ENCODE peak calls at places on chromosomes 13 and 19, in eight cellular contexts. One of them, this sample, is unnamed.

GRCh38 chr13:48094404-48094780 is 512 bp downstream of the MED4 start:
- DNase-seq in colonic mucosa: no peak
- DNase-seq in IMR-90: no peak
- DNase-seq in heart left ventricle: no peak
- DNase-seq in K562: peak; percentile 19
- DNase-seq in psoas muscle: no peak
- DNase-seq in ovary: no peak
- DNase-seq in mammary epithelial cell: peak; percentile 14
- DNase-seq in this sample: no peak

GRCh38 chr19:33518541-33518940 is 3.0 kb downstream of the PEPD start:
- DNase-seq in K562: no peak
- DNase-seq in mammary epithelial cell: no peak
- DNase-seq in ovary: no peak
- DNase-seq in heart left ventricle: no peak
- DNase-seq in psoas muscle: no peak
- DNase-seq in IMR-90: no peak
- DNase-seq in colonic mucosa: no peak
- DNase-seq in this sample: no peak

GRCh38 chr13:25200783-25201182 is 28.7 kb upstream of the AMER2 start:
- DNase-seq in psoas muscle: no peak
- DNase-seq in mammary epithelial cell: no peak
- DNase-seq in K562: no peak
- DNase-seq in ovary: no peak
- DNase-seq in IMR-90: peak; percentile 8
- DNase-seq in colonic mucosa: no peak
- DNase-seq in heart left ventricle: no peak
- DNase-seq in this sample: no peak

GRCh38 chr13:50037788-50038187 is 22.5 kb downstream of the KCNRG start:
- DNase-seq in IMR-90: no peak
- DNase-seq in ovary: no peak
- DNase-seq in colonic mucosa: no peak
- DNase-seq in mammary epithelial cell: no peak
- DNase-seq in heart left ventricle: no peak
- DNase-seq in K562: no peak
- DNase-seq in psoas muscle: no peak
- DNase-seq in this sample: no peak

GRCh38 chr19:45767881-45768643 is 990 bp downstream of the SIX5 start:
- DNase-seq in mammary epithelial cell: peak; percentile 70
- DNase-seq in ovary: peak; percentile 80
- DNase-seq in heart left ventricle: peak; percentile 70
- DNase-seq in IMR-90: peak; percentile 65
- DNase-seq in psoas muscle: peak; percentile 79
- DNase-seq in colonic mucosa: peak; percentile 67
- DNase-seq in K562: peak; percentile 80
- DNase-seq in this sample: peak; percentile 66

GRCh38 chr19:17079710-17080440 is 4.3 kb downstream of the MYO9B start:
- DNase-seq in mammary epithelial cell: peak; percentile 99
- DNase-seq in IMR-90: peak; percentile 99
- DNase-seq in colonic mucosa: peak; percentile 43
- DNase-seq in heart left ventricle: peak; percentile 64
- DNase-seq in K562: no peak
- DNase-seq in psoas muscle: peak; percentile 82
- DNase-seq in ovary: no peak
- DNase-seq in this sample: peak; percentile 96

GRCh38 chr19:36838784-36839324 is 667 bp upstream of the ZNF790 start:
- DNase-seq in K562: no peak
- DNase-seq in psoas muscle: no peak
- DNase-seq in IMR-90: peak; percentile 8
- DNase-seq in ovary: no peak
- DNase-seq in heart left ventricle: no peak
- DNase-seq in mammary epithelial cell: no peak
- DNase-seq in colonic mucosa: no peak
- DNase-seq in this sample: no peak

GRCh38 chr19:54572696-54573311 is 786 bp upstream of the LILRA2 start:
- DNase-seq in K562: peak; percentile 62
- DNase-seq in psoas muscle: no peak
- DNase-seq in heart left ventricle: peak; percentile 42
- DNase-seq in colonic mucosa: no peak
- DNase-seq in mammary epithelial cell: no peak
- DNase-seq in ovary: no peak
- DNase-seq in IMR-90: no peak
- DNase-seq in this sample: no peak

GRCh38 chr13:42215578-42216421 is 56.2 kb upstream of the AKAP11 start:
- DNase-seq in ovary: no peak
- DNase-seq in IMR-90: peak; percentile 60
- DNase-seq in K562: peak; percentile 45
- DNase-seq in mammary epithelial cell: peak; percentile 16
- DNase-seq in colonic mucosa: peak; percentile 21
- DNase-seq in psoas muscle: no peak
- DNase-seq in heart left ventricle: no peak
- DNase-seq in this sample: peak; percentile 6

GRCh38 chr13:31477961-31478360 is 261.4 kb upstream of the RXFP2 start:
- DNase-seq in K562: no peak
- DNase-seq in IMR-90: peak; percentile 30
- DNase-seq in colonic mucosa: no peak
- DNase-seq in mammary epithelial cell: no peak
- DNase-seq in psoas muscle: no peak
- DNase-seq in heart left ventricle: no peak
- DNase-seq in ovary: no peak
- DNase-seq in this sample: no peak

GRCh38 chr19:55637534-55637933 is 3.3 kb upstream of the ZNF580 start:
- DNase-seq in mammary epithelial cell: no peak
- DNase-seq in heart left ventricle: no peak
- DNase-seq in psoas muscle: no peak
- DNase-seq in ovary: peak; percentile 35
- DNase-seq in colonic mucosa: no peak
- DNase-seq in IMR-90: no peak
- DNase-seq in K562: no peak
- DNase-seq in this sample: no peak

GRCh38 chr19:55005684-55006488 is 32.2 kb downstream of the GP6 start:
- DNase-seq in psoas muscle: no peak
- DNase-seq in K562: peak; percentile 94
- DNase-seq in ovary: no peak
- DNase-seq in IMR-90: no peak
- DNase-seq in heart left ventricle: no peak
- DNase-seq in colonic mucosa: peak; percentile 32
- DNase-seq in mammary epithelial cell: peak; percentile 87
- DNase-seq in this sample: peak; percentile 37

GRCh38 chr13:51097353-51098043 is 13.6 kb downstream of the C13orf42 start:
- DNase-seq in psoas muscle: no peak
- DNase-seq in ovary: no peak
- DNase-seq in heart left ventricle: no peak
- DNase-seq in colonic mucosa: no peak
- DNase-seq in IMR-90: no peak
- DNase-seq in K562: no peak
- DNase-seq in mammary epithelial cell: no peak
- DNase-seq in this sample: no peak
- H3K27ac ChIP-seq in psoas muscle: no peak overlapping the region
- H3K27ac ChIP-seq in ovary: no peak overlapping the region
- H3K27ac ChIP-seq in heart left ventricle: no peak overlapping the region
- H3K27ac ChIP-seq in colonic mucosa: no peak overlapping the region
- H3K27ac ChIP-seq in IMR-90: no peak overlapping the region
- H3K27ac ChIP-seq in K562: no peak overlapping the region
- H3K27ac ChIP-seq in mammary epithelial cell: no peak overlapping the region
- H3K27ac ChIP-seq in this sample: no peak overlapping the region

GRCh38 chr13:112444001-112444311 is 67.8 kb downstream of the SPACA7 start:
- DNase-seq in mammary epithelial cell: peak; percentile 27
- DNase-seq in IMR-90: peak; percentile 42
- DNase-seq in ovary: no peak
- DNase-seq in psoas muscle: peak; percentile 43
- DNase-seq in colonic mucosa: peak; percentile 68
- DNase-seq in heart left ventricle: peak; percentile 52
- DNase-seq in K562: peak; percentile 65
- DNase-seq in this sample: peak; percentile 11
- TF ChIP-seq CTCF in mammary epithelial cell: peak; percentile 89
- TF ChIP-seq CTCF in IMR-90: peak; percentile 81
- TF ChIP-seq CTCF in ovary: no peak
- TF ChIP-seq CTCF in psoas muscle: peak; percentile 70
- TF ChIP-seq CTCF in colonic mucosa: peak; percentile 83
- TF ChIP-seq CTCF in heart left ventricle: peak; percentile 68
- TF ChIP-seq CTCF in K562: peak; percentile 85
- TF ChIP-seq CTCF in this sample: peak; percentile 81

GRCh38 chr19:51043497-51043896 is 8.7 kb upstream of the KLK12 start:
- DNase-seq in K562: no peak
- DNase-seq in heart left ventricle: no peak
- DNase-seq in colonic mucosa: no peak
- DNase-seq in psoas muscle: no peak
- DNase-seq in mammary epithelial cell: no peak
- DNase-seq in ovary: no peak
- DNase-seq in IMR-90: no peak
- DNase-seq in this sample: no peak

GRCh38 chr19:51036519-51036918 is 1.7 kb upstream of the KLK12 start:
- DNase-seq in colonic mucosa: no peak
- DNase-seq in K562: peak; percentile 57
- DNase-seq in IMR-90: no peak
- DNase-seq in ovary: no peak
- DNase-seq in mammary epithelial cell: no peak
- DNase-seq in heart left ventricle: no peak
- DNase-seq in psoas muscle: no peak
- DNase-seq in this sample: no peak

GRCh38 chr19:51034704-51035103 is at the start of gene KLK12:
- DNase-seq in IMR-90: no peak
- DNase-seq in K562: no peak
- DNase-seq in colonic mucosa: no peak
- DNase-seq in psoas muscle: no peak
- DNase-seq in mammary epithelial cell: no peak
- DNase-seq in ovary: no peak
- DNase-seq in heart left ventricle: no peak
- DNase-seq in this sample: no peak

GRCh38 chr19:51044327-51044726 is 9.5 kb upstream of the KLK12 start:
- DNase-seq in colonic mucosa: no peak
- DNase-seq in mammary epithelial cell: no peak
- DNase-seq in ovary: no peak
- DNase-seq in heart left ventricle: no peak
- DNase-seq in IMR-90: no peak
- DNase-seq in K562: no peak
- DNase-seq in psoas muscle: no peak
- DNase-seq in this sample: no peak

GRCh38 chr19:51040151-51040550 is 5.3 kb upstream of the KLK12 start:
- DNase-seq in heart left ventricle: no peak
- DNase-seq in ovary: no peak
- DNase-seq in K562: no peak
- DNase-seq in psoas muscle: no peak
- DNase-seq in IMR-90: no peak
- DNase-seq in colonic mucosa: no peak
- DNase-seq in mammary epithelial cell: no peak
- DNase-seq in this sample: no peak
- H3K27ac ChIP-seq in heart left ventricle: no peak overlapping the region
- H3K27ac ChIP-seq in ovary: no peak overlapping the region
- H3K27ac ChIP-seq in K562: no peak overlapping the region
- H3K27ac ChIP-seq in psoas muscle: no peak overlapping the region
- H3K27ac ChIP-seq in IMR-90: no peak overlapping the region
- H3K27ac ChIP-seq in colonic mucosa: no peak overlapping the region
- H3K27ac ChIP-seq in mammary epithelial cell: no peak overlapping the region
- H3K27ac ChIP-seq in this sample: no peak overlapping the region

GRCh38 chr19:1457031-1457739 is 7.3 kb downstream of the APC2 start:
- DNase-seq in heart left ventricle: no peak
- DNase-seq in K562: no peak
- DNase-seq in colonic mucosa: no peak
- DNase-seq in ovary: no peak
- DNase-seq in IMR-90: no peak
- DNase-seq in mammary epithelial cell: no peak
- DNase-seq in psoas muscle: no peak
- DNase-seq in this sample: no peak
- TF ChIP-seq CTCF in heart left ventricle: no peak
- TF ChIP-seq CTCF in K562: no peak
- TF ChIP-seq CTCF in colonic mucosa: no peak
- TF ChIP-seq CTCF in ovary: no peak
- TF ChIP-seq CTCF in IMR-90: no peak
- TF ChIP-seq CTCF in mammary epithelial cell: no peak
- TF ChIP-seq CTCF in psoas muscle: no peak
- TF ChIP-seq CTCF in this sample: no peak

DNA sequence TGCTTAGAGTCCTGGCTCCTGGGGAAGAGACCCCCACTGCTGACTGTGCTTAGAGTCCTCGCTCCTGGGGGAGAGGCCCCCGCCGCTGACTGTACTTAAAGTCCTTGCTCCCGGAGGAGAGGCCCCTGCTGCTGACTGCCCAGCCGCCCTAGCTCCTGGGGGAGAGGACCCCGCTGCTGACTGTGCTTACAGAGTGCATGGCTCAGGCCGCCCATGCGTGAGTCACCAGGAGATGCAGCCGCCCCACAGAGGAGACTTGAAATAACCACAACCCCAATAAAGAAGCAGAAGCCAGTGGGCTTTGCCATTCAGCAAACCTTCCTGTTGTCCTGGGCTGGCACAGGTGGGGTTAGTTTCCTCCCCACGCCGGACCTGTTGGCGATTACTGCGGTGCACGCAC is 79.2 kb upstream of the C13orf46 start:
- DNase-seq in mammary epithelial cell: no peak
- DNase-seq in ovary: no peak
- DNase-seq in colonic mucosa: no peak
- DNase-seq in K562: no peak
- DNase-seq in heart left ventricle: no peak
- DNase-seq in psoas muscle: no peak
- DNase-seq in IMR-90: peak; percentile 79
- DNase-seq in this sample: no peak
- H3K27ac ChIP-seq in mammary epithelial cell: no peak overlapping the region
- H3K27ac ChIP-seq in ovary: no peak overlapping the region
- H3K27ac ChIP-seq in colonic mucosa: no peak overlapping the region
- H3K27ac ChIP-seq in K562: no peak overlapping the region
- H3K27ac ChIP-seq in heart left ventricle: no peak overlapping the region
- H3K27ac ChIP-seq in psoas muscle: no peak overlapping the region
- H3K27ac ChIP-seq in IMR-90: peak overlapping the region; percentile 29
- H3K27ac ChIP-seq in this sample: no peak overlapping the region

DNA sequence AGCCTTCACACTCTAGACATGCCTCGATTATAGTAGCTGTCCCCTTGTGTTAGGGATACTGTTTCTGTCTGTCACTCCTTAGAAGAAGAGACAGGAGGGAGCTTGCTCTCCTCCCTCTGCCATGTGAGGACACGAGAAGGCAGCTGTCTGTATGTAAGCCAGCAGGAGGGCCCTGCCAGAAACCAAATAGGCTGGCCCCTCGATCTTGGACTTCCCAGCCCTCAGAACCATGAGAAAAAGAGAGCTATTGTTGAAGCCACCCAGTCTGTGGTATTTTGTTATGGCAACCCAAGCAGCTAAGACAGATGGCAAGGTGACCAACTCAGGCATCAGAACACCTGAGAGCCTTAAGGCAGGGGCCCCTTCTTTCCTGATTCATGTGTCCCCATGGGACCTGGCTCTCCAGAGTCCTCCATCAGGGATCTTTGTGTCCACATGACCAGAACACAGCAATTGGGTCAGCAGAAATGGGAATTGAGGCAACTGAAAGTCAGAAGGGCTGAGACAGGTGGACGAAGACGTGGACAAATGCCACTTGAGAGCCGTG is 65.6 kb upstream of the NPAS1 start:
- DNase-seq in colonic mucosa: no peak
- DNase-seq in IMR-90: no peak
- DNase-seq in ovary: no peak
- DNase-seq in K562: no peak
- DNase-seq in heart left ventricle: no peak
- DNase-seq in psoas muscle: no peak
- DNase-seq in mammary epithelial cell: no peak
- DNase-seq in this sample: no peak
- TF ChIP-seq CTCF in colonic mucosa: no peak
- TF ChIP-seq CTCF in IMR-90: no peak
- TF ChIP-seq CTCF in ovary: no peak
- TF ChIP-seq CTCF in K562: no peak
- TF ChIP-seq CTCF in heart left ventricle: no peak
- TF ChIP-seq CTCF in psoas muscle: no peak
- TF ChIP-seq CTCF in mammary epithelial cell: no peak
- TF ChIP-seq CTCF in this sample: no peak

This sample was measured in foreskin keratinocyte.